ENCODE peak calls at places on chromosome 16, in five cellular contexts. One of them, this sample, is unnamed.

GRCh38 chr16:1290860-1291575 is 18.4 kb upstream of the UBE2I start:
- DNase-seq in neuronal stem cell: no peak
- DNase-seq in tibial nerve: no peak
- DNase-seq in CD8-positive, alpha-beta memory T cell: no peak
- DNase-seq in heart left ventricle: no peak
- DNase-seq in this sample: no peak

GRCh38 chr16:49644143-49644460 is 211.8 kb downstream of the ZNF423 start:
- DNase-seq in neuronal stem cell: no peak
- DNase-seq in tibial nerve: no peak
- DNase-seq in CD8-positive, alpha-beta memory T cell: no peak
- DNase-seq in heart left ventricle: no peak
- DNase-seq in this sample: no peak

GRCh38 chr16:259226-259625 is 16.5 kb downstream of the RGS11 start:
- DNase-seq in neuronal stem cell: no peak
- DNase-seq in tibial nerve: no peak
- DNase-seq in CD8-positive, alpha-beta memory T cell: no peak
- DNase-seq in heart left ventricle: no peak
- DNase-seq in this sample: no peak

GRCh38 chr16:4855371-4855770 is 8.1 kb downstream of the UBN1 start:
- DNase-seq in neuronal stem cell: no peak
- DNase-seq in tibial nerve: no peak
- DNase-seq in CD8-positive, alpha-beta memory T cell: no peak
- DNase-seq in heart left ventricle: no peak
- DNase-seq in this sample: no peak

GRCh38 chr16:87198881-87199280 is 118.3 kb downstream of the C16orf95 start:
- DNase-seq in neuronal stem cell: no peak
- DNase-seq in tibial nerve: no peak
- DNase-seq in CD8-positive, alpha-beta memory T cell: no peak
- DNase-seq in heart left ventricle: no peak
- DNase-seq in this sample: no peak

GRCh38 chr16:4945560-4946502 is 8.9 kb upstream of the PPL start:
- DNase-seq in neuronal stem cell: no peak
- DNase-seq in tibial nerve: peak
- DNase-seq in CD8-positive, alpha-beta memory T cell: no peak
- DNase-seq in heart left ventricle: no peak
- DNase-seq in this sample: peak

GRCh38 chr16:5560084-5560483 is 462.5 kb upstream of the EEF2KMT start:
- DNase-seq in neuronal stem cell: no peak
- DNase-seq in tibial nerve: no peak
- DNase-seq in CD8-positive, alpha-beta memory T cell: no peak
- DNase-seq in heart left ventricle: no peak
- DNase-seq in this sample: no peak

GRCh38 chr16:85056211-85056748 is 28.7 kb downstream of the KIAA0513 start:
- DNase-seq in neuronal stem cell: no peak
- DNase-seq in tibial nerve: no peak
- DNase-seq in CD8-positive, alpha-beta memory T cell: no peak
- DNase-seq in heart left ventricle: no peak
- DNase-seq in this sample: no peak

GRCh38 chr16:17520567-17520966 is 49.8 kb upstream of the XYLT1 start:
- DNase-seq in neuronal stem cell: no peak
- DNase-seq in tibial nerve: no peak
- DNase-seq in CD8-positive, alpha-beta memory T cell: no peak
- DNase-seq in heart left ventricle: no peak
- DNase-seq in this sample: no peak

GRCh38 chr16:85639529-85640253 is 26.6 kb downstream of the GSE1 start:
- DNase-seq in neuronal stem cell: no peak
- DNase-seq in tibial nerve: no peak
- DNase-seq in CD8-positive, alpha-beta memory T cell: no peak
- DNase-seq in heart left ventricle: peak
- DNase-seq in this sample: no peak

GRCh38 chr16:88837806-88838205 is 18.9 kb downstream of the GALNS start:
- DNase-seq in neuronal stem cell: no peak
- DNase-seq in tibial nerve: no peak
- DNase-seq in CD8-positive, alpha-beta memory T cell: no peak
- DNase-seq in heart left ventricle: no peak
- DNase-seq in this sample: no peak

DNA sequence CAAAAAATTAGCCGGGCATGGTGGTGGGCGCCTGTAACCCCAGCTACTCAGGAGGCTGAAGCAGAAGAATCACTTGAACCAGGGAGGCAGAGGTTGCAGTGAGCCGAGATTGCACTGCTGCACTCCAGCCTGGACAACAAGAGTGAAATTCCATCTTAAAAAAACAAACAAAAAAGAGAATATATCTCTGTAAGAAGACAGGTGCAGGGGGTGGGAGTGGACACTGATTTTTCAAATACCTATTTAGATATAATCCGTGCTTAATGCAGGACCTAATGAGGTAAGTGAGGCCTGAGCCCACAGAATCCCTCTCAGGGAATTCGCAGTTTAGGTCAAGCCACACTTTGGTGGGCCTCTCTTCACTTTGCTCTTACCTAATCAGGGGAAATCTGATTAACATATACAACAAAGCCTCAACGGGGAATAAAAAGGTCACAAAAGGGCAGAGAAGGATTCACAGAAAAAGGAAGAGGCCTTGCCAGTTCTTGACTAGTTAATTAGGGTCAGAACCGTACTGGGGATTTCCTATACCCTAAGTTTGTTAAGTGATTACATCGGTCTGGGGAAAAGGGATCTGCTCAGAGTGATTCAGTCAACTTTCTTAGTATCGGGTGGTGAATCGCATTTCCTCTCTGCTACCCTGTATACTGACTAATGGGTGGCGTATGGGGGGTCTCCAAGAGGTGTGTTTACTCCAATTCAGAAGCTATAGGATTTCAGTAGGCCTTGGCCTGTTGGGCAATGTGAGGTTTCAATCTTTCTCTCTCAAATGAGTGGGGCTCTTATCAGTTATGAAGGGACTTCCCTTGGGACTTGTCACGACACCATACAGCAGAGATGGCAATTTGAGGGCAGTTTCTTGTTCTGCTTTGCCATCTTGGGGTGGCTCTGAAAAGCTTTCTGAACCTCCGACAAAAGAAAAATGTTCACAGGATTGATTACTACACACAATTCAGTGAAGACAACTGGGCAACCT is 1.9 kb upstream of the NFAT5 start:
- DNase-seq in neuronal stem cell: peak
- DNase-seq in tibial nerve: no peak
- DNase-seq in CD8-positive, alpha-beta memory T cell: peak
- DNase-seq in heart left ventricle: no peak
- DNase-seq in this sample: no peak
- H3K27ac ChIP-seq in neuronal stem cell: peak
- H3K27ac ChIP-seq in tibial nerve: no peak
- H3K27ac ChIP-seq in CD8-positive, alpha-beta memory T cell: peak
- H3K27ac ChIP-seq in heart left ventricle: no peak
- H3K27ac ChIP-seq in this sample: peak

DNA sequence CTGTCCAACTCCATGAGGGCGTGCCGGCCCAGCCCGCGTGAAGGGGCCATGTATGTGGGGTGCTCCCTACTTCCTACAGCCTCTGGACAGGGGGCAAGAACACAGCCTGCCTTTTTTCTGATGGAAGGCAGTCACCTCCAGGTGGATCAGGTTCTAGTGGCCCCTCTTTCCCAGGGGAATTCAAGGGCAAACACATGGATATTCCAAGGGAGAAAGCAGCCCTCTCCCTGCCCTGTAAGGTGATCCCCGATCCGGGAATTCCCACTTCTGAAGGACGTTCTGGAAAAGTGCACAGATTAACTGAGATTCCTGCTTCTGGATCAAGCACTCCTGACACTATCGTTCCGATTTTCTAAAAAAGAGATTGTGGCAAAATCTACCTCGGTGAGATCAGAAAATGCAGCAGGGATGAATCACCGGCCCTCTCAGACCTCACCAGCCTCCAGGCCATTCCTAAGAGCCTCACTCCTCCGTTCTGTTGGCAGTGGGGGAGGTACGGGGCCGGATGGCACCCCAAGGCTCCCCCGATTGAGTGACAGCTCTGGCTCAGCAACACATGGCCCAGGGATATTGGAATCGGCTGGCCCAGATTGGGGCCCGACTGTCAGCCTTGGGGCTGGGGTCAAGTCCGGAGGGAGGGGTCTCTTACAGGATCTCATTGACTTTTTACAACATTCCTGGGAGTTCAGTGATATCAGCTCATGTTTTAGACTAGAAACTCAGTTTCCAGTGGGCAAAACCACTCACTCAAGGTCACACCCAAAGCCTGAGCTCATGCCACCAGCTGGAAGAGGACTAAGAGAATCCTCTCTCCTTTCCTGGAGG is 12.3 kb downstream of the STX1B start:
- DNase-seq in neuronal stem cell: no peak
- DNase-seq in tibial nerve: no peak
- DNase-seq in CD8-positive, alpha-beta memory T cell: no peak
- DNase-seq in heart left ventricle: no peak
- DNase-seq in this sample: no peak
- H3K27ac ChIP-seq in neuronal stem cell: no peak
- H3K27ac ChIP-seq in tibial nerve: peak
- H3K27ac ChIP-seq in CD8-positive, alpha-beta memory T cell: no peak
- H3K27ac ChIP-seq in heart left ventricle: no peak
- H3K27ac ChIP-seq in this sample: peak

GRCh38 chr16:82507271-82507670 is 119.5 kb upstream of the CDH13 start:
- DNase-seq in neuronal stem cell: no peak
- DNase-seq in tibial nerve: no peak
- DNase-seq in CD8-positive, alpha-beta memory T cell: no peak
- DNase-seq in heart left ventricle: no peak
- DNase-seq in this sample: no peak

GRCh38 chr16:82510041-82510440 is 116.7 kb upstream of the CDH13 start:
- DNase-seq in neuronal stem cell: no peak
- DNase-seq in tibial nerve: no peak
- DNase-seq in CD8-positive, alpha-beta memory T cell: no peak
- DNase-seq in heart left ventricle: no peak
- DNase-seq in this sample: no peak

GRCh38 chr16:82504811-82505210 is 122.0 kb upstream of the CDH13 start:
- DNase-seq in neuronal stem cell: no peak
- DNase-seq in tibial nerve: no peak
- DNase-seq in CD8-positive, alpha-beta memory T cell: no peak
- DNase-seq in heart left ventricle: no peak
- DNase-seq in this sample: no peak

GRCh38 chr16:82509636-82510035 is 117.1 kb upstream of the CDH13 start:
- DNase-seq in neuronal stem cell: no peak
- DNase-seq in tibial nerve: no peak
- DNase-seq in CD8-positive, alpha-beta memory T cell: no peak
- DNase-seq in heart left ventricle: no peak
- DNase-seq in this sample: no peak

DNA sequence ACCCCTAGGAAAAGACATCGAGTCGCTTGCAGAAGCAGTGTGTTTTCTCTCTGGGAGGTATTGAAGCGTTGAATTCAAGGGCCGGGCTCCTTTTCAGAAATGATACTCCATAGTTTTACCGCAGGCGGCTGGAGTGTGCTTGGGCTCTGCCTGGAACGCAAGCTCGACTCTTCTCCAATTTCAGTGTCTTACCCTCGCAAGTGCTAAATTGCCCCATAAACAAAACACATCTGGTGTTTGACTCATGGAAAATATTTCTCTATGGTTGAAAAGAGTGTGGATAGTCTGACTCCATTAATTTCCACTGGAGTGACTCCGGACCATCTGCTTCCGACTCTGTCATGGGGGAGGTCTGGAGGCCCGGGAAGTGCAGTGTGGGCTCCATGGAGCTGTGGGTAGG is 120.0 kb upstream of the CDH13 start:
- DNase-seq in neuronal stem cell: no peak
- DNase-seq in tibial nerve: no peak
- DNase-seq in CD8-positive, alpha-beta memory T cell: no peak
- DNase-seq in heart left ventricle: no peak
- DNase-seq in this sample: no peak
- H3K27ac ChIP-seq in neuronal stem cell: no peak
- H3K27ac ChIP-seq in tibial nerve: no peak
- H3K27ac ChIP-seq in CD8-positive, alpha-beta memory T cell: no peak
- H3K27ac ChIP-seq in heart left ventricle: no peak
- H3K27ac ChIP-seq in this sample: no peak

DNA sequence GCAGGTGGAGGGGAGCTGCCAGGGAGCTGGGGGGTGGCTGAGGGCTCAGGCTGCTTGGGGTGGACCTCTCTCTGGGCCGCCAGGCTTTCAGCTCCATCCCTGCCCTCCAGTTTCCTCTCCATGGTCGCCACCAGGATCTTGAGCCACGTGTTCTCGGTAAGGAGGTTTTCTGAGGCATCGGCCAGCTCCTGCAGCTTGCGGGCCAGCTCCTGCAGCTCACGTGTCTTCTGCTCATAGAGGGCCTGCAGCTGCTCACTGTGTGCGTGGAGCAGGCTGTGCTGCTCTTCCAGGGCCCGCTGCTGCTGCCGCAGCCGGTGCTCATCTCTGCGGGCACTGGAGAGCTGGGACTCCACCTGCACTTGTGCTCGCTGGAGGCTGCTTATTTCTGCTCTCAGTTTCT is 11.0 kb downstream of the SNN start:
- DNase-seq in neuronal stem cell: no peak
- DNase-seq in tibial nerve: no peak
- DNase-seq in CD8-positive, alpha-beta memory T cell: peak
- DNase-seq in heart left ventricle: no peak
- DNase-seq in this sample: peak
- H3K27ac ChIP-seq in neuronal stem cell: no peak
- H3K27ac ChIP-seq in tibial nerve: no peak
- H3K27ac ChIP-seq in CD8-positive, alpha-beta memory T cell: no peak
- H3K27ac ChIP-seq in heart left ventricle: no peak
- H3K27ac ChIP-seq in this sample: no peak

GRCh38 chr16:56245197-56245596 is 53.9 kb downstream of the GNAO1 start:
- DNase-seq in neuronal stem cell: no peak
- DNase-seq in tibial nerve: no peak
- DNase-seq in CD8-positive, alpha-beta memory T cell: no peak
- DNase-seq in heart left ventricle: no peak
- DNase-seq in this sample: no peak

GRCh38 chr16:56242740-56243139 is 51.5 kb downstream of the GNAO1 start:
- DNase-seq in neuronal stem cell: no peak
- DNase-seq in tibial nerve: no peak
- DNase-seq in CD8-positive, alpha-beta memory T cell: no peak
- DNase-seq in heart left ventricle: no peak
- DNase-seq in this sample: no peak

GRCh38 chr16:56246051-56246817 is 54.9 kb downstream of the GNAO1 start:
- DNase-seq in neuronal stem cell: peak
- DNase-seq in tibial nerve: peak
- DNase-seq in CD8-positive, alpha-beta memory T cell: no peak
- DNase-seq in heart left ventricle: no peak
- DNase-seq in this sample: no peak

GRCh38 chr16:56247018-56247417 is 55.7 kb downstream of the GNAO1 start:
- DNase-seq in neuronal stem cell: no peak
- DNase-seq in tibial nerve: no peak
- DNase-seq in CD8-positive, alpha-beta memory T cell: no peak
- DNase-seq in heart left ventricle: no peak
- DNase-seq in this sample: no peak

DNA sequence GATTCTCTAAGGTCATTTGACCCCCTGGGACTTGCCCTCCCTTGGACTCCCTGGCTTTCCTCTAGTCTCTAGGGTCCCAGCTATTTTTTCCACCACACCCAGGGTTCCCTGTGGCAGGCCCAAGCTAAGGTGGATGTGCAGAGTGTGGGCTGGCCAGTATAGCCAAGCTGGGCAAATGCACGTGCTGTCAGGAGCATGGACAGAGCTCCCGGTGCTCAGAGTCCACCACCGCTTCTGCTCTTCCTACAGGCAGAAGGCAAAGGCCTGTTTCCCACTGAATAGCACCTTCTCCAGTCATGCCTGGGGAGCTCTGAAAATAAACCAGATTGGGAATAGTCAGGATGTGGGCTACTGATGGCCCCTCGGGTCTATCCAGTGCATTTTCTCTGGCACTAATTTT is 53.3 kb downstream of the GNAO1 start:
- DNase-seq in neuronal stem cell: no peak
- DNase-seq in tibial nerve: no peak
- DNase-seq in CD8-positive, alpha-beta memory T cell: no peak
- DNase-seq in heart left ventricle: no peak
- DNase-seq in this sample: no peak
- H3K27ac ChIP-seq in neuronal stem cell: no peak
- H3K27ac ChIP-seq in tibial nerve: no peak
- H3K27ac ChIP-seq in CD8-positive, alpha-beta memory T cell: no peak
- H3K27ac ChIP-seq in heart left ventricle: no peak
- H3K27ac ChIP-seq in this sample: no peak